ENCODE peak calls at places on chromosomes 12 and 14, in eight cellular contexts. K is Right ventricle myocardium superior; O is upper lobe of right lung; H is amniotic stem cell; C is ACHN; Y is gastrocnemius medialis; I is activated naive CD8-positive, alpha-beta T cell treated with anti-CD3 and anti-CD28 coated beads, Interleukin-2, amount 10 ng/mL, durations not matched to agents 7 days and 5 days; S is NCI-H1105. P is an unnamed sample.
A peak's percentile ranks its signal among the peaks of the same experiment; 100 is the strongest.

GRCh38 chr14:57209561-57209960 is 59.1 kb downstream of the EXOC5 start:
- DNase-seq in K (no peak), O (no peak), H (no peak), C (peak; percentile 19), Y (no peak), I (no peak), S (no peak), P (no peak)

GRCh38 chr14:105883066-105884005 is 357.0 kb downstream of the TMEM121 start:
- DNase-seq in K (peak; percentile 27), O (peak; percentile 53), H (no peak), C (no peak), Y (peak; percentile 2), I (no peak), S (no peak), P (peak; percentile 12)

GRCh38 chr12:54701940-54702592 is 53.9 kb upstream of the DCD start:
- DNase-seq in K (no peak), O (no peak), H (peak; percentile 12), C (peak; percentile 62), Y (no peak), I (no peak), S (no peak), P (no peak)

GRCh38 chr14:42224053-42224888 is 617.6 kb downstream of the LRFN5 start:
- DNase-seq in K (no peak), O (no peak), H (peak; percentile 69), C (peak; percentile 68), Y (no peak), I (no peak), S (peak; percentile 75), P (no peak)

GRCh38 chr14:68042591-68043210 is 223.1 kb downstream of the RAD51B start:
- DNase-seq in K (no peak), O (no peak), H (no peak), C (no peak), Y (no peak), I (no peak), S (no peak), P (no peak)

GRCh38 chr14:21041676-21042433 is at the start of gene RNASE7:
- DNase-seq in K (no peak), O (no peak), H (no peak), C (peak; percentile 8), Y (peak; percentile 85), I (no peak), S (no peak), P (no peak)

GRCh38 chr12:76586764-76587395 is 27.3 kb upstream of the OSBPL8 start:
- DNase-seq in K (no peak), O (no peak), H (no peak), C (peak; percentile 68), Y (peak; percentile 30), I (no peak), S (peak; percentile 7), P (no peak)

GRCh38 chr12:50625029-50625875 is 120.5 kb downstream of the DIP2B start:
- DNase-seq in K (no peak), O (no peak), H (no peak), C (no peak), Y (no peak), I (no peak), S (no peak), P (no peak)

GRCh38 chr12:64992641-64993040 is 128.5 kb downstream of the WIF1 start:
- DNase-seq in K (no peak), O (no peak), H (no peak), C (no peak), Y (no peak), I (no peak), S (no peak), P (no peak)

GRCh38 chr14:58638231-58639205 is 756 bp downstream of the DACT1 start:
- DNase-seq in K (no peak), O (peak; percentile 70), H (no peak), C (peak; percentile 4), Y (no peak), I (peak; percentile 57), S (no peak), P (peak; percentile 49)

GRCh38 chr12:114025935-114026334 is 59.8 kb upstream of the RBM19 start:
- DNase-seq in K (peak; percentile 45), O (no peak), H (no peak), C (no peak), Y (no peak), I (no peak), S (no peak), P (peak; percentile 67)

GRCh38 chr12:30928356-30929264 is 2.1 kb downstream of the TSPAN11 start:
- DNase-seq in K (peak; percentile 68), O (no peak), H (no peak), C (no peak), Y (no peak), I (no peak), S (no peak), P (peak; percentile 76)